ENCODE peak calls at places on chromosomes 5 and 9, in seven cellular contexts. V, J, L, C, K, D and P are unnamed samples.

GRCh38 chr5:52892242-52892878 is 96.8 kb upstream of the ITGA2 start:
- DNase-seq in V (no peak), J (no peak), L (no peak), C (no peak), K (no peak), D (no peak), P (no peak)

GRCh38 chr9:37943329-37944265 is 39.7 kb upstream of the SLC25A51 start:
- DNase-seq in V (no peak), J (no peak), L (no peak), C (no peak), K (peak), D (no peak), P (no peak)

GRCh38 chr9:13688223-13688989 is 408.9 kb upstream of the MPDZ start:
- DNase-seq in V (no peak), J (no peak), L (no peak), C (no peak), K (no peak), D (no peak), P (no peak)

GRCh38 chr9:69824497-69825252 is 4.1 kb downstream of the CFAP95 start:
- DNase-seq in V (no peak), J (no peak), L (no peak), C (no peak), K (no peak), D (no peak), P (no peak)

GRCh38 chr5:56026863-56027300 is 32.1 kb upstream of the IL6ST start:
- DNase-seq in V (no peak), J (no peak), L (no peak), C (peak), K (peak), D (no peak), P (no peak)

GRCh38 chr9:107141967-107142366 is 141.1 kb upstream of the RAD23B start:
- DNase-seq in V (no peak), J (no peak), L (no peak), C (no peak), K (no peak), D (no peak), P (no peak)

GRCh38 chr5:149088686-149089085 is 25.8 kb upstream of the SH3TC2 start:
- DNase-seq in V (no peak), J (no peak), L (no peak), C (no peak), K (no peak), D (no peak), P (no peak)

GRCh38 chr9:7549261-7549660 is 250.3 kb downstream of the DMAC1 start:
- DNase-seq in V (no peak), J (no peak), L (no peak), C (no peak), K (no peak), D (no peak), P (no peak)

GRCh38 chr5:125196479-125197183 is 450.2 kb upstream of the ZNF608 start:
- DNase-seq in V (no peak), J (no peak), L (no peak), C (no peak), K (no peak), D (no peak), P (no peak)

GRCh38 chr9:126376903-126377342 is 50.3 kb downstream of the MVB12B start:
- DNase-seq in V (no peak), J (no peak), L (no peak), C (no peak), K (no peak), D (no peak), P (no peak)

GRCh38 chr5:174314261-174314660 is 268.8 kb downstream of the NSG2 start:
- DNase-seq in V (no peak), J (no peak), L (peak), C (no peak), K (no peak), D (no peak), P (no peak)

GRCh38 chr5:9245071-9245470 is 300.8 kb downstream of the SEMA5A start:
- DNase-seq in V (no peak), J (no peak), L (no peak), C (no peak), K (no peak), D (no peak), P (no peak)

GRCh38 chr9:6054280-6055099 is 39.1 kb upstream of the RANBP6 start:
- DNase-seq in V (peak), J (peak), L (no peak), C (peak), K (peak), D (peak), P (peak)

GRCh38 chr9:131421691-131422090 is 27.8 kb downstream of the PRRC2B start:
- DNase-seq in V (no peak), J (no peak), L (no peak), C (no peak), K (no peak), D (no peak), P (no peak)